ENCODE peak calls at places on chromosome 2, in four cellular contexts. P, U, G and N are unnamed samples.

GRCh38 chr2:32832821-32833220 is 113.9 kb upstream of the LTBP1 start:
- DNase-seq in G (no peak), P (no peak), U (no peak), N (peak; percentile 6)

GRCh38 chr2:167784071-167784400 is 463.4 kb downstream of the STK39 start:
- DNase-seq in P (no peak), U (no peak), G (no peak), N (no peak)

GRCh38 chr2:203650860-203651613 is 55.4 kb upstream of the CD28 start:
- DNase-seq in U (peak; percentile 17), P (peak; percentile 98), G (no peak), N (no peak)

GRCh38 chr2:88856409-88857135 is 165.1 kb downstream of the RPIA start:
- DNase-seq in P (no peak), G (no peak), U (no peak), N (no peak)

GRCh38 chr2:8094571-8094970 is 587.3 kb upstream of the ID2 start:
- DNase-seq in G (no peak), P (no peak), U (no peak), N (no peak)

GRCh38 chr2:16013571-16013970 is 73.2 kb downstream of the MYCN start:
- DNase-seq in P (no peak), U (no peak), G (no peak), N (no peak)

GRCh38 chr2:187483537-187483936 is 35.5 kb upstream of the CALCRL start:
- DNase-seq in U (no peak), G (no peak), P (no peak), N (no peak)

GRCh38 chr2:38076250-38076709 is 329 bp upstream of the CYP1B1 start:
- DNase-seq in P (no peak), U (peak; percentile 78), G (no peak), N (peak; percentile 83)

GRCh38 chr2:226213717-226214116 is 585.9 kb downstream of the IRS1 start:
- DNase-seq in P (no peak), G (no peak), U (no peak), N (no peak)

GRCh38 chr2:128368437-128369125 is 49.9 kb upstream of the HS6ST1 start:
- DNase-seq in U (no peak), P (no peak), G (no peak), N (no peak)

GRCh38 chr2:183010112-183010511 is 28.1 kb downstream of the NCKAP1 start:
- DNase-seq in G (no peak), P (no peak), U (peak; percentile 69), N (no peak)

GRCh38 chr2:112972423-112973086 is 5.3 kb upstream of the IL36G start:
- DNase-seq in P (no peak), U (no peak), G (no peak), N (no peak)

GRCh38 chr2:231037202-231037730 is at the start of gene C2orf72:
- DNase-seq in U (peak; percentile 52), P (no peak), G (no peak), N (no peak)

GRCh38 chr2:152755029-152755428 is 36.6 kb downstream of the ARL6IP6 start:
- DNase-seq in G (peak; percentile 26), U (no peak), P (no peak), N (peak; percentile 20)

GRCh38 chr2:215920244-215921100 is 92.9 kb downstream of the MREG start:
- DNase-seq in G (no peak), U (peak; percentile 64), P (peak; percentile 81), N (peak; percentile 70)

GRCh38 chr2:169185711-169186110 is 116.3 kb downstream of the DHRS9 start:
- DNase-seq in P (no peak), U (no peak), G (no peak), N (no peak)

GRCh38 chr2:121034551-121034950 is 250.5 kb downstream of the TFCP2L1 start:
- DNase-seq in G (no peak), P (no peak), U (no peak), N (no peak)

GRCh38 chr2:70003093-70003830 is 41.8 kb upstream of the ASPRV1 start:
- DNase-seq in U (no peak), P (no peak), G (no peak), N (no peak)

GRCh38 chr2:149732001-149732685 is 144.6 kb upstream of the MMADHC start:
- DNase-seq in U (no peak), G (no peak), P (no peak), N (no peak)

GRCh38 chr2:102428573-102428972 is 5.6 kb downstream of the IL18RAP start:
- DNase-seq in P (no peak), U (no peak), G (no peak), N (no peak)

GRCh38 chr2:167318581-167318980 is 430.3 kb downstream of the XIRP2 start:
- DNase-seq in G (no peak), P (no peak), U (no peak), N (no peak)

GRCh38 chr2:146677280-146677679 is 1167.5 kb upstream of the ACVR2A start:
- DNase-seq in P (peak; percentile 6), G (no peak), U (peak; percentile 8), N (no peak)

DNA sequence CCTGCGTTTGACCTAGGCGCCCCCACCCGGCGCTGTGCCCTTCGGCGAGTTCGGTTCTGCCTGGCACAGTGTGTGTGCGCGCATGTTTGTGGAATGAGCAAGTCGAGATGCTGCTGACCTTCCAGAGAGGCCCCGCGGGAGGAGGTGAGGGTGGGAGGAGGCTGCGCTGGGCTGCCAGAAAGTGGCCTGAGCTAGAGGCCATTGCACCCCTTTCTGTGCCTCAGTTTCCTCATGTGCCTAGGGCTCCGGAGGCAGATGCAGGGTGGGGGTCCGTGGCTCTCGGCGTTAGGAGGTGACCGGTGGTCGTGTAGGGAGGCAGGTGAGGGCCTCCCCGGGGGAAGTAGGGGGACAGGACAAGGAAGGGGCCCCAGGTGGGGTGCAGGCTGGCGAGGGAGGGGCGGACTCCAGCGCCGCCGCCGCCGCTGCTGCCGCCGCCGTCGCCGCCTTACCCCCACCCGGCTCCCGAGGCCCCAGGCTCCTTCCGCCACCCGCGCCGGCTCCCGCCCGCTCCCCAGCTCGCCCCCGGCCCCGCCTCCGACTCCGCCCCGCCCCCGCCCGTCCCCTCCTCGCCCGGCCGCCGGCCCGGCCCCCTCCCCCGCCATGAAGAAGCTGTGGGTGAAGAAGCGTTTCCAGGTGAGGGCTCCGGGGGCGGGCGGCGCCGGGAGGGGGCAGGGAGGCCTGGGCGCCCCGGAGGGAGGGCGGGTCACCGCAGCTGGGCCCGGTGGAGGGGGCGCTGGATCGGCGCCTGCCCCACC is 7.0 kb downstream of the SPEG start:
- DNase-seq in U (peak; percentile 85), G (no peak), P (no peak), N (no peak)
- TF ChIP-seq SUZ12 in U (no peak), G (peak; percentile 47), P (no peak), N (no peak)

GRCh38 chr2:157786663-157787363 is 89.3 kb downstream of the ACVR1 start:
- DNase-seq in P (no peak), G (no peak), U (no peak), N (no peak)
- TF ChIP-seq SUZ12 in P (no peak), G (no peak), U (no peak), N (no peak)

GRCh38 chr2:219204425-219205164 is 2.0 kb upstream of the ZFAND2B start:
- DNase-seq in P (no peak), U (no peak), G (no peak), N (no peak)
- TF ChIP-seq SUZ12 in P (no peak), U (no peak), G (no peak), N (no peak)

DNA sequence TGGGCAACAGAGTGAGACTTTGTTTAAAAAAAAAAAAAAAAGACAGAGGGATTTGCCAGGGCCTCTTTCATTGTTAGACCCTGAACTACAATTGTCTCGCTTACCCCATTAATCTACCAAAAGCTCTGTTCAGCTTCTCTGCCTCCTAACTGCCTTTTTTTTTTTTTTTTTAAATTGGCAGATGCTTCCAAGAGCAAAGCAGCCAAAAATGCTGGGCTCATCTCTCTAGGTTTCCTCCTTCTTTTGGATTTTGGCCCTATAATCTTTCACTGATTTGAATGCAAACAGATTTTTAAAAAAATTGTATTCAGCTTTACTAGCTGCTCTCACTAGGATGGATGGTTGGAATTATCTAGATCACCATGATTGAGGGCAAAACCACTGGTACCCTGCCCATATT is 33.2 kb upstream of the RAPGEF4 start:
- DNase-seq in G (no peak), U (no peak), P (no peak), N (no peak)
- TF ChIP-seq SUZ12 in G (no peak), U (no peak), P (no peak), N (no peak)